ENCODE peak calls at places on chromosomes 2 and 18, in ten cellular contexts. K, U, B, W, O, F, S, T, D and Y are unnamed samples.

GRCh38 chr2:46954951-46955571 is 39.5 kb upstream of the MCFD2 start:
- DNase-seq in B (no peak), W (no peak), K (no peak), F (no peak), T (peak; percentile 86), U (peak; percentile 31), D (no peak), O (no peak), S (peak; percentile 80), Y (no peak)

GRCh38 chr2:232838406-232838874 is 31.6 kb upstream of the SNORC start:
- DNase-seq in K (no peak), W (no peak), T (no peak), O (peak; percentile 25), B (no peak), F (peak; percentile 41), S (no peak), U (no peak), D (no peak), Y (no peak)

GRCh38 chr2:232574674-232575403 is 24.4 kb downstream of the EIF4E2 start:
- DNase-seq in B (no peak), F (no peak), O (no peak), W (no peak), T (no peak), D (no peak), K (no peak), U (no peak), S (no peak), Y (no peak)

GRCh38 chr18:55224086-55224625 is 264.9 kb upstream of the CCDC68 start:
- DNase-seq in F (no peak), T (no peak), O (no peak), B (no peak), W (no peak), S (no peak), K (no peak), D (no peak), U (no peak), Y (no peak)

GRCh38 chr18:50819027-50819726 is 639 bp downstream of the MRO start:
- DNase-seq in T (peak; percentile 80), O (no peak), K (peak; percentile 39), D (peak; percentile 65), W (no peak), F (no peak), S (peak; percentile 65), B (peak; percentile 27), U (peak; percentile 49), Y (peak; percentile 22)

GRCh38 chr2:157787364-157787938 is 88.7 kb downstream of the ACVR1 start:
- DNase-seq in U (no peak), D (no peak), W (no peak), K (no peak), T (no peak), B (no peak), F (no peak), S (no peak), O (no peak), Y (no peak)

GRCh38 chr18:5294618-5295230 is 802 bp downstream of the ZBTB14 start:
- DNase-seq in D (peak; percentile 70), O (peak; percentile 54), S (peak; percentile 81), T (peak; percentile 49), U (peak; percentile 65), K (peak; percentile 54), B (peak; percentile 34), F (peak; percentile 29), W (peak; percentile 22), Y (peak; percentile 68)

GRCh38 chr2:45390433-45390832 is 220.6 kb downstream of the SRBD1 start:
- DNase-seq in K (no peak), F (no peak), D (no peak), T (no peak), S (no peak), O (no peak), W (no peak), B (no peak), U (no peak), Y (no peak)

GRCh38 chr2:166361351-166362153 is 14.2 kb downstream of the SCN9A start:
- DNase-seq in T (no peak), D (no peak), U (no peak), F (no peak), O (no peak), B (no peak), S (no peak), K (no peak), W (no peak), Y (no peak)

GRCh38 chr2:86807462-86808275 is 17.0 kb upstream of the CD8A start:
- DNase-seq in S (no peak), D (peak; percentile 85), F (peak; percentile 66), T (no peak), O (peak; percentile 86), W (no peak), K (peak; percentile 14), U (peak; percentile 64), B (peak; percentile 19), Y (peak; percentile 68)

GRCh38 chr2:164979113-164979512 is 23.8 kb upstream of the SLC38A11 start:
- DNase-seq in F (no peak), U (no peak), D (no peak), S (no peak), T (no peak), B (no peak), O (no peak), K (no peak), W (no peak), Y (no peak)

GRCh38 chr2:72138921-72139381 is 8.7 kb downstream of the CYP26B1 start:
- DNase-seq in W (no peak), U (no peak), T (no peak), O (no peak), B (no peak), S (peak; percentile 51), K (no peak), D (no peak), F (no peak), Y (no peak)

GRCh38 chr2:60867848-60868247 is 13.5 kb upstream of the REL start:
- DNase-seq in B (no peak), W (no peak), D (no peak), F (no peak), S (no peak), O (no peak), T (peak; percentile 22), K (no peak), U (peak; percentile 49), Y (no peak)

GRCh38 chr2:97763176-97763845 is 49.9 kb downstream of the ZAP70 start:
- DNase-seq in B (no peak), T (no peak), F (no peak), O (no peak), D (no peak), K (no peak), U (no peak), W (no peak), S (no peak), Y (no peak)

GRCh38 chr18:76064998-76065397 is 430.0 kb downstream of the ZNF516 start:
- DNase-seq in F (no peak), O (no peak), U (no peak), T (no peak), D (no peak), S (no peak), B (no peak), W (no peak), K (no peak), Y (no peak)

GRCh38 chr18:41396211-41396610 is 558.8 kb upstream of the PIK3C3 start:
- DNase-seq in K (no peak), D (no peak), F (no peak), B (no peak), W (no peak), O (no peak), S (no peak), U (no peak), T (no peak), Y (no peak)

GRCh38 chr2:74253937-74254336 is 55.5 kb downstream of the MTHFD2 start:
- DNase-seq in B (no peak), T (no peak), F (no peak), O (no peak), W (no peak), K (no peak), U (no peak), S (no peak), D (no peak), Y (no peak)

GRCh38 chr18:51149605-51150429 is 47.7 kb downstream of the MEX3C start:
- DNase-seq in T (no peak), W (no peak), D (no peak), O (no peak), S (no peak), F (no peak), U (no peak), K (no peak), B (no peak), Y (no peak)

GRCh38 chr18:32922951-32923430 is 150.2 kb upstream of the KLHL14 start:
- DNase-seq in D (no peak), T (no peak), F (no peak), W (no peak), B (no peak), K (no peak), S (no peak), O (no peak), U (no peak), Y (no peak)

GRCh38 chr2:159168707-159169106 is 117.8 kb downstream of the WDSUB1 start:
- DNase-seq in B (no peak), W (no peak), O (no peak), T (no peak), K (no peak), U (no peak), S (no peak), F (no peak), D (no peak), Y (no peak)

GRCh38 chr2:175356901-175357300 is 175.4 kb upstream of the ATP5MC3 start:
- DNase-seq in W (no peak), D (peak; percentile 73), O (no peak), S (no peak), B (no peak), K (no peak), T (no peak), F (no peak), U (no peak), Y (no peak)

GRCh38 chr2:174697267-174697666 is 67.0 kb downstream of the CHRNA1 start:
- DNase-seq in K (peak; percentile 51), W (no peak), S (no peak), O (peak; percentile 63), D (peak; percentile 52), U (peak; percentile 90), T (peak; percentile 36), F (peak; percentile 39), B (no peak), Y (no peak)

GRCh38 chr2:178074123-178075005 is 1.8 kb upstream of the PDE11A start:
- DNase-seq in K (no peak), D (no peak), T (no peak), S (no peak), F (no peak), U (no peak), O (no peak), B (no peak), W (no peak), Y (no peak)

GRCh38 chr2:65877331-65877791 is 445.0 kb upstream of the SPRED2 start:
- DNase-seq in D (no peak), B (no peak), K (no peak), S (no peak), F (no peak), O (no peak), U (no peak), T (no peak), W (no peak), Y (no peak)

GRCh38 chr2:121360566-121361300 is 75.7 kb upstream of the TFCP2L1 start:
- DNase-seq in B (no peak), O (no peak), W (no peak), S (no peak), F (no peak), U (no peak), T (peak; percentile 52), D (no peak), K (no peak), Y (no peak)

GRCh38 chr2:140586379-140586778 is 1544.4 kb downstream of the LRP1B start:
- DNase-seq in W (no peak), D (no peak), B (no peak), K (no peak), T (no peak), U (no peak), F (no peak), O (no peak), S (no peak), Y (no peak)

GRCh38 chr2:159891917-159892691 is 94.1 kb upstream of the CD302 start:
- DNase-seq in B (no peak), O (no peak), T (no peak), F (no peak), S (no peak), W (no peak), U (no peak), D (no peak), K (no peak), Y (no peak)

GRCh38 chr2:241272298-241272721 is 43.2 kb downstream of the HDLBP start:
- DNase-seq in S (peak; percentile 72), B (no peak), D (no peak), T (no peak), O (peak; percentile 9), U (no peak), W (no peak), K (no peak), F (peak; percentile 4), Y (no peak)